ENCODE peak calls at places on chromosomes 5 and 9, in eight cellular contexts. One of them, this sample, is unnamed. For H3K4me1, the result is how much of the 10 kb centered on the place peaks cover.

GRCh38 chr9:76618762-76619161 is 145.5 kb upstream of the PCA3 start:
- DNase-seq in CD4-positive, CD25-positive, alpha-beta regulatory T cell: no peak
- DNase-seq in body of pancreas: no peak
- DNase-seq in NT2/D1: no peak
- DNase-seq in adrenal gland: no peak
- DNase-seq in endodermal cell: no peak
- DNase-seq in adipocyte: peak
- DNase-seq in sigmoid colon: no peak
- DNase-seq in this sample: no peak

GRCh38 chr9:134067904-134068741 is at the start of gene BRD3:
- DNase-seq in CD4-positive, CD25-positive, alpha-beta regulatory T cell: peak
- DNase-seq in body of pancreas: peak
- DNase-seq in NT2/D1: peak
- DNase-seq in adrenal gland: peak
- DNase-seq in endodermal cell: peak
- DNase-seq in adipocyte: peak
- DNase-seq in sigmoid colon: peak
- DNase-seq in this sample: peak

GRCh38 chr5:172622091-172623046 is 18.7 kb upstream of the NEURL1B start:
- DNase-seq in CD4-positive, CD25-positive, alpha-beta regulatory T cell: no peak
- DNase-seq in body of pancreas: no peak
- DNase-seq in NT2/D1: no peak
- DNase-seq in adrenal gland: no peak
- DNase-seq in endodermal cell: peak
- DNase-seq in adipocyte: no peak
- DNase-seq in sigmoid colon: no peak
- DNase-seq in this sample: peak

GRCh38 chr9:137745541-137745991 is 126.8 kb downstream of the EHMT1 start:
- DNase-seq in CD4-positive, CD25-positive, alpha-beta regulatory T cell: no peak
- DNase-seq in body of pancreas: no peak
- DNase-seq in NT2/D1: no peak
- DNase-seq in adrenal gland: peak
- DNase-seq in endodermal cell: peak
- DNase-seq in adipocyte: peak
- DNase-seq in sigmoid colon: no peak
- DNase-seq in this sample: peak

GRCh38 chr5:64854855-64855254 is 86.1 kb downstream of the CWC27 start:
- DNase-seq in CD4-positive, CD25-positive, alpha-beta regulatory T cell: no peak
- DNase-seq in body of pancreas: no peak
- DNase-seq in NT2/D1: no peak
- DNase-seq in adrenal gland: no peak
- DNase-seq in endodermal cell: no peak
- DNase-seq in adipocyte: peak
- DNase-seq in sigmoid colon: no peak
- DNase-seq in this sample: no peak

GRCh38 chr5:169149317-169149716 is 151.6 kb downstream of the SLIT3 start:
- DNase-seq in CD4-positive, CD25-positive, alpha-beta regulatory T cell: no peak
- DNase-seq in body of pancreas: no peak
- DNase-seq in NT2/D1: no peak
- DNase-seq in adrenal gland: no peak
- DNase-seq in endodermal cell: peak
- DNase-seq in adipocyte: no peak
- DNase-seq in sigmoid colon: no peak
- DNase-seq in this sample: no peak

GRCh38 chr5:57174128-57174849 is 430 bp downstream of the GPBP1 start:
- DNase-seq in CD4-positive, CD25-positive, alpha-beta regulatory T cell: no peak
- DNase-seq in body of pancreas: peak
- DNase-seq in NT2/D1: no peak
- DNase-seq in adrenal gland: no peak
- DNase-seq in endodermal cell: no peak
- DNase-seq in adipocyte: peak
- DNase-seq in sigmoid colon: peak
- DNase-seq in this sample: no peak

GRCh38 chr5:115735108-115735998 is 81.1 kb downstream of the CDO1 start:
- DNase-seq in CD4-positive, CD25-positive, alpha-beta regulatory T cell: no peak
- DNase-seq in body of pancreas: no peak
- DNase-seq in NT2/D1: no peak
- DNase-seq in adrenal gland: no peak
- DNase-seq in endodermal cell: no peak
- DNase-seq in adipocyte: no peak
- DNase-seq in sigmoid colon: no peak
- DNase-seq in this sample: no peak

GRCh38 chr5:98779264-98779877 is 5.9 kb downstream of the RGMB start:
- DNase-seq in CD4-positive, CD25-positive, alpha-beta regulatory T cell: no peak
- DNase-seq in body of pancreas: peak
- DNase-seq in NT2/D1: no peak
- DNase-seq in adrenal gland: peak
- DNase-seq in endodermal cell: no peak
- DNase-seq in adipocyte: no peak
- DNase-seq in sigmoid colon: no peak
- DNase-seq in this sample: no peak

GRCh38 chr9:137812356-137813023 is 65.1 kb upstream of the CACNA1B start:
- DNase-seq in CD4-positive, CD25-positive, alpha-beta regulatory T cell: no peak
- DNase-seq in body of pancreas: no peak
- DNase-seq in NT2/D1: no peak
- DNase-seq in adrenal gland: no peak
- DNase-seq in endodermal cell: no peak
- DNase-seq in adipocyte: no peak
- DNase-seq in sigmoid colon: no peak
- DNase-seq in this sample: peak

GRCh38 chr9:127309715-127310114 is 45.1 kb downstream of the GARNL3 start:
- DNase-seq in CD4-positive, CD25-positive, alpha-beta regulatory T cell: no peak
- DNase-seq in body of pancreas: no peak
- DNase-seq in NT2/D1: no peak
- DNase-seq in adrenal gland: no peak
- DNase-seq in endodermal cell: no peak
- DNase-seq in adipocyte: no peak
- DNase-seq in sigmoid colon: no peak
- DNase-seq in this sample: no peak

GRCh38 chr5:125870271-125870670 is 552.9 kb upstream of the GRAMD2B start:
- DNase-seq in CD4-positive, CD25-positive, alpha-beta regulatory T cell: no peak
- DNase-seq in body of pancreas: no peak
- DNase-seq in NT2/D1: no peak
- DNase-seq in adrenal gland: no peak
- DNase-seq in endodermal cell: no peak
- DNase-seq in adipocyte: peak
- DNase-seq in sigmoid colon: no peak
- DNase-seq in this sample: no peak

GRCh38 chr5:145697251-145698016 is 137.7 kb downstream of the PRELID2 start:
- DNase-seq in CD4-positive, CD25-positive, alpha-beta regulatory T cell: no peak
- DNase-seq in body of pancreas: peak
- DNase-seq in NT2/D1: peak
- DNase-seq in adrenal gland: peak
- DNase-seq in endodermal cell: peak
- DNase-seq in adipocyte: peak
- DNase-seq in sigmoid colon: no peak
- DNase-seq in this sample: no peak

GRCh38 chr9:15295761-15296405 is 11.1 kb downstream of the TTC39B start:
- DNase-seq in CD4-positive, CD25-positive, alpha-beta regulatory T cell: no peak
- DNase-seq in body of pancreas: peak
- DNase-seq in NT2/D1: no peak
- DNase-seq in adrenal gland: peak
- DNase-seq in endodermal cell: no peak
- DNase-seq in adipocyte: peak
- DNase-seq in sigmoid colon: no peak
- DNase-seq in this sample: no peak

GRCh38 chr9:93329632-93330286 is 121.7 kb upstream of the FAM120A start:
- DNase-seq in CD4-positive, CD25-positive, alpha-beta regulatory T cell: no peak
- DNase-seq in body of pancreas: no peak
- DNase-seq in NT2/D1: no peak
- DNase-seq in adrenal gland: no peak
- DNase-seq in endodermal cell: no peak
- DNase-seq in adipocyte: no peak
- DNase-seq in sigmoid colon: no peak
- DNase-seq in this sample: no peak

DNA sequence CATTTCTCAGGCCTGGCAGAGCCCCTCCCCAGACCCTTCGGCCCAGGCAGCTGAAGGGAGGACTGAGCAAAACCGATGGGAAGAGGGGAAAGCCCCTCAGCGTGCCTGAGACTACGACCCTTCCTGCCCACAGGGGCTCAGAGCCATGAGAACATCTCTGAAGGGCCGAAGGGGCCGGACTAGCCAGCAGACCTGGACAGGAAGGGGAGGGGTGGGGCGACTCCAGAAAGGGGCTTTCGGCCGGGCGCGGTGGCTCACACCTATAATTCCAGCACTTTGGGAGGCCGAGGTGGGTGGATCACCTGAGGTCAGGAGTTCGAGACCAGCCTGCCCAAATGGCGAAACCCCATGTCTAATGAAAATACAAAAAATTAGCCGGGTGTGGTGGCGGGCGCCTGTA is 85.8 kb upstream of the PHYKPL start:
- DNase-seq in CD4-positive, CD25-positive, alpha-beta regulatory T cell: no peak
- DNase-seq in body of pancreas: no peak
- DNase-seq in NT2/D1: no peak
- DNase-seq in adrenal gland: no peak
- DNase-seq in endodermal cell: peak
- DNase-seq in adipocyte: no peak
- DNase-seq in sigmoid colon: peak
- DNase-seq in this sample: peak
- H3K4me1 ChIP-seq in CD4-positive, CD25-positive, alpha-beta regulatory T cell: under half
- H3K4me1 ChIP-seq in body of pancreas: under half
- H3K4me1 ChIP-seq in NT2/D1: under half
- H3K4me1 ChIP-seq in adrenal gland: under half
- H3K4me1 ChIP-seq in endodermal cell: under half
- H3K4me1 ChIP-seq in adipocyte: under half
- H3K4me1 ChIP-seq in sigmoid colon: under half
- H3K4me1 ChIP-seq in this sample: under half

DNA sequence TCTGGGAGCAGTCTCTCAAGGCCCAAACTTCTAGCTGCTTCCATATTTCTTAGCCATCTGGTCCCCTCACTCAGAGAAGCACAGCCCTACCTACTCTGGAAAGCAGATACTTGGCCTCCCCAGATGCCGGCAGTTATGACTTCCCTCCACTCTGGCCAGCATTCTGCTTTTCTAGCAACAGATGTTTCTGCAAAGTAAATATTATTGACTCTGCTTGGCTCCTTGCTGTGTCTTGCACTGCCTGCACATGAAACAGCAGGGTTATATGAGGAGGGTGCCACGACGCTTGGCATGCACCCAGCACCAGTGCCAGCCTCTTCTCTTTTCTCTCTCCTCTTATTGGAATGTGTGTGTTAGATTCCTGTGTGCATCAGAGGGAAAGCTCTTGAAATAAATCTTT is 99.7 kb downstream of the ARHGAP26 start:
- DNase-seq in CD4-positive, CD25-positive, alpha-beta regulatory T cell: no peak
- DNase-seq in body of pancreas: peak
- DNase-seq in NT2/D1: no peak
- DNase-seq in adrenal gland: no peak
- DNase-seq in endodermal cell: no peak
- DNase-seq in adipocyte: peak
- DNase-seq in sigmoid colon: peak
- DNase-seq in this sample: no peak
- H3K4me1 ChIP-seq in CD4-positive, CD25-positive, alpha-beta regulatory T cell: under half
- H3K4me1 ChIP-seq in body of pancreas: half or more
- H3K4me1 ChIP-seq in NT2/D1: under half
- H3K4me1 ChIP-seq in adrenal gland: under half
- H3K4me1 ChIP-seq in endodermal cell: under half
- H3K4me1 ChIP-seq in adipocyte: under half
- H3K4me1 ChIP-seq in sigmoid colon: under half
- H3K4me1 ChIP-seq in this sample: under half

GRCh38 chr9:121317737-121318630 is 50.0 kb downstream of the GSN start:
- DNase-seq in CD4-positive, CD25-positive, alpha-beta regulatory T cell: no peak
- DNase-seq in body of pancreas: peak
- DNase-seq in NT2/D1: no peak
- DNase-seq in adrenal gland: peak
- DNase-seq in endodermal cell: peak
- DNase-seq in adipocyte: no peak
- DNase-seq in sigmoid colon: no peak
- DNase-seq in this sample: no peak

GRCh38 chr9:121316852-121317373 is 49.0 kb downstream of the GSN start:
- DNase-seq in CD4-positive, CD25-positive, alpha-beta regulatory T cell: no peak
- DNase-seq in body of pancreas: no peak
- DNase-seq in NT2/D1: no peak
- DNase-seq in adrenal gland: no peak
- DNase-seq in endodermal cell: no peak
- DNase-seq in adipocyte: no peak
- DNase-seq in sigmoid colon: no peak
- DNase-seq in this sample: no peak

GRCh38 chr9:121319394-121319780 is 50.7 kb downstream of the STOM start:
- DNase-seq in CD4-positive, CD25-positive, alpha-beta regulatory T cell: no peak
- DNase-seq in body of pancreas: no peak
- DNase-seq in NT2/D1: no peak
- DNase-seq in adrenal gland: no peak
- DNase-seq in endodermal cell: no peak
- DNase-seq in adipocyte: no peak
- DNase-seq in sigmoid colon: peak
- DNase-seq in this sample: no peak

GRCh38 chr9:121321039-121321503 is 49.0 kb downstream of the STOM start:
- DNase-seq in CD4-positive, CD25-positive, alpha-beta regulatory T cell: no peak
- DNase-seq in body of pancreas: no peak
- DNase-seq in NT2/D1: no peak
- DNase-seq in adrenal gland: no peak
- DNase-seq in endodermal cell: peak
- DNase-seq in adipocyte: no peak
- DNase-seq in sigmoid colon: peak
- DNase-seq in this sample: no peak

GRCh38 chr9:121318631-121319393 is 50.9 kb downstream of the GSN start:
- DNase-seq in CD4-positive, CD25-positive, alpha-beta regulatory T cell: no peak
- DNase-seq in body of pancreas: no peak
- DNase-seq in NT2/D1: no peak
- DNase-seq in adrenal gland: no peak
- DNase-seq in endodermal cell: peak
- DNase-seq in adipocyte: no peak
- DNase-seq in sigmoid colon: peak
- DNase-seq in this sample: no peak
- H3K4me1 ChIP-seq in CD4-positive, CD25-positive, alpha-beta regulatory T cell: under half
- H3K4me1 ChIP-seq in body of pancreas: under half
- H3K4me1 ChIP-seq in NT2/D1: under half
- H3K4me1 ChIP-seq in adrenal gland: under half
- H3K4me1 ChIP-seq in endodermal cell: under half
- H3K4me1 ChIP-seq in adipocyte: half or more
- H3K4me1 ChIP-seq in sigmoid colon: half or more
- H3K4me1 ChIP-seq in this sample: under half

GRCh38 chr9:1880038-1880565 is 135.0 kb upstream of the SMARCA2 start:
- DNase-seq in CD4-positive, CD25-positive, alpha-beta regulatory T cell: no peak
- DNase-seq in body of pancreas: no peak
- DNase-seq in NT2/D1: no peak
- DNase-seq in adrenal gland: no peak
- DNase-seq in endodermal cell: no peak
- DNase-seq in adipocyte: no peak
- DNase-seq in sigmoid colon: no peak
- DNase-seq in this sample: no peak

GRCh38 chr9:1877951-1878350 is 137.2 kb upstream of the SMARCA2 start:
- DNase-seq in CD4-positive, CD25-positive, alpha-beta regulatory T cell: no peak
- DNase-seq in body of pancreas: no peak
- DNase-seq in NT2/D1: no peak
- DNase-seq in adrenal gland: no peak
- DNase-seq in endodermal cell: no peak
- DNase-seq in adipocyte: no peak
- DNase-seq in sigmoid colon: no peak
- DNase-seq in this sample: no peak

GRCh38 chr9:1879501-1879900 is 135.6 kb upstream of the SMARCA2 start:
- DNase-seq in CD4-positive, CD25-positive, alpha-beta regulatory T cell: no peak
- DNase-seq in body of pancreas: no peak
- DNase-seq in NT2/D1: no peak
- DNase-seq in adrenal gland: no peak
- DNase-seq in endodermal cell: no peak
- DNase-seq in adipocyte: no peak
- DNase-seq in sigmoid colon: no peak
- DNase-seq in this sample: no peak

GRCh38 chr9:1876891-1877496 is 138.2 kb upstream of the SMARCA2 start:
- DNase-seq in CD4-positive, CD25-positive, alpha-beta regulatory T cell: no peak
- DNase-seq in body of pancreas: no peak
- DNase-seq in NT2/D1: no peak
- DNase-seq in adrenal gland: no peak
- DNase-seq in endodermal cell: no peak
- DNase-seq in adipocyte: no peak
- DNase-seq in sigmoid colon: no peak
- DNase-seq in this sample: no peak

GRCh38 chr9:1878817-1879216 is 136.3 kb upstream of the SMARCA2 start:
- DNase-seq in CD4-positive, CD25-positive, alpha-beta regulatory T cell: no peak
- DNase-seq in body of pancreas: no peak
- DNase-seq in NT2/D1: no peak
- DNase-seq in adrenal gland: no peak
- DNase-seq in endodermal cell: no peak
- DNase-seq in adipocyte: no peak
- DNase-seq in sigmoid colon: no peak
- DNase-seq in this sample: no peak
- H3K4me1 ChIP-seq in CD4-positive, CD25-positive, alpha-beta regulatory T cell: under half
- H3K4me1 ChIP-seq in body of pancreas: under half
- H3K4me1 ChIP-seq in NT2/D1: under half
- H3K4me1 ChIP-seq in adrenal gland: under half
- H3K4me1 ChIP-seq in endodermal cell: under half
- H3K4me1 ChIP-seq in adipocyte: under half
- H3K4me1 ChIP-seq in sigmoid colon: under half
- H3K4me1 ChIP-seq in this sample: under half